ENCODE peak calls at places on chromosomes 11 and 22, in five cellular contexts. D is right lobe of liver; S is mammary epithelial cell; Y is effector memory CD4-positive, alpha-beta T cell; M is PC-3. B is an unnamed sample. For H3K27me3 and H3K4me1, the result is how much of the 10 kb centered on the place peaks cover.

GRCh38 chr11:93986716-93987115 is 34.4 kb upstream of the HEPHL1 start:
- DNase-seq in M (peak), S (peak), D (peak), Y (no peak), B (no peak)

GRCh38 chr22:31274017-31274416 is 18.3 kb downstream of the PIK3IP1 start:
- DNase-seq in D (no peak), M (no peak), S (no peak), Y (no peak), B (no peak)

GRCh38 chr11:65362320-65362931 is 7.9 kb downstream of the TIGD3 start:
- DNase-seq in S (no peak), M (no peak), D (no peak), Y (no peak), B (no peak)

GRCh38 chr11:109085708-109086373 is 336.1 kb upstream of the C11orf87 start:
- DNase-seq in S (no peak), D (no peak), Y (no peak), M (peak), B (no peak)

GRCh38 chr22:19723165-19723989 is at the start of gene GP1BB:
- DNase-seq in M (peak), Y (no peak), D (peak), S (no peak), B (peak)

GRCh38 chr22:37823134-37823985 is at the start of gene GALR3:
- DNase-seq in S (no peak), M (no peak), Y (no peak), D (no peak), B (no peak)

GRCh38 chr22:30196141-30196866 is 50.3 kb downstream of the LIF start:
- DNase-seq in S (peak), M (peak), D (peak), Y (no peak), B (peak)

GRCh38 chr11:134676516-134677287 is 264.7 kb upstream of the B3GAT1 start:
- DNase-seq in Y (no peak), D (no peak), M (no peak), S (no peak), B (no peak)

GRCh38 chr11:116471608-116472007 is 301.2 kb downstream of the BUD13 start:
- DNase-seq in S (peak), M (no peak), Y (no peak), D (no peak), B (no peak)

GRCh38 chr11:32183512-32183911 is 92.6 kb downstream of the RCN1 start:
- DNase-seq in M (no peak), S (no peak), Y (no peak), D (no peak), B (no peak)

GRCh38 chr22:47386812-47387510 is 624.5 kb downstream of the TBC1D22A start:
- DNase-seq in D (peak), Y (no peak), S (no peak), M (no peak), B (no peak)

GRCh38 chr11:111908639-111909305 is 2.8 kb downstream of the CRYAB start:
- DNase-seq in M (no peak), Y (no peak), S (no peak), D (no peak), B (no peak)

GRCh38 chr11:120132645-120133185 is 5.2 kb downstream of the TRIM29 start:
- DNase-seq in M (no peak), S (no peak), Y (no peak), D (no peak), B (no peak)

GRCh38 chr11:64250875-64251721 is at the start of gene PLCB3:
- DNase-seq in M (peak), D (peak), S (peak), Y (peak), B (peak)

GRCh38 chr11:10495464-10495786 is 40.4 kb downstream of the AMPD3 start:
- DNase-seq in M (no peak), D (no peak), Y (no peak), S (no peak), B (no peak)

GRCh38 chr11:104594228-104594958 is 303.9 kb downstream of the CASP12 start:
- DNase-seq in S (no peak), Y (no peak), D (no peak), M (peak), B (no peak)

GRCh38 chr22:40203568-40203967 is 25.8 kb downstream of the TNRC6B start:
- DNase-seq in Y (no peak), D (no peak), S (no peak), M (no peak), B (no peak)

GRCh38 chr11:48880021-48880441 is 103.7 kb downstream of the TRIM51G start:
- DNase-seq in Y (no peak), S (no peak), M (no peak), D (no peak), B (peak)

GRCh38 chr22:39665229-39665628 is 94.7 kb downstream of the CACNA1I start:
- DNase-seq in Y (no peak), M (no peak), S (no peak), D (no peak), B (no peak)

GRCh38 chr11:28257761-28258160 is 149.6 kb downstream of the METTL15 start:
- DNase-seq in Y (no peak), D (no peak), S (no peak), M (no peak), B (no peak)

GRCh38 chr11:74449369-74449931 is 17.9 kb downstream of the KCNE3 start:
- DNase-seq in S (peak), M (peak), Y (peak), D (no peak), B (no peak)

GRCh38 chr11:46710821-46711269 is 8.2 kb upstream of the F2 start:
- DNase-seq in D (peak), Y (no peak), S (peak), M (peak), B (no peak)

GRCh38 chr22:38040953-38041759 is 16.0 kb upstream of the PICK1 start:
- DNase-seq in Y (no peak), D (no peak), M (no peak), S (no peak), B (no peak)

GRCh38 chr11:116224154-116224888 is 548.5 kb downstream of the BUD13 start:
- DNase-seq in D (peak), M (peak), S (no peak), Y (peak), B (no peak)

GRCh38 chr11:27055065-27055682 is 14.6 kb downstream of the BBOX1 start:
- DNase-seq in S (no peak), D (no peak), Y (no peak), M (peak), B (peak)

GRCh38 chr11:65454696-65455456 is 32.3 kb downstream of the NEAT1 start:
- DNase-seq in S (peak), Y (peak), D (peak), M (peak), B (peak)

GRCh38 chr11:58907780-58908179 is 31.5 kb upstream of the GLYATL1 start:
- DNase-seq in D (no peak), Y (no peak), S (no peak), M (no peak), B (no peak)

GRCh38 chr11:58902881-58903280 is 36.4 kb upstream of the GLYATL1 start:
- DNase-seq in D (no peak), M (no peak), S (no peak), Y (no peak), B (no peak)

GRCh38 chr11:58900479-58901420 is 38.5 kb upstream of the GLYATL1 start:
- DNase-seq in D (peak), M (peak), S (peak), Y (no peak), B (peak)

GRCh38 chr11:58905141-58905715 is 34.1 kb upstream of the GLYATL1 start:
- DNase-seq in D (no peak), S (peak), M (peak), Y (no peak), B (no peak)

DNA sequence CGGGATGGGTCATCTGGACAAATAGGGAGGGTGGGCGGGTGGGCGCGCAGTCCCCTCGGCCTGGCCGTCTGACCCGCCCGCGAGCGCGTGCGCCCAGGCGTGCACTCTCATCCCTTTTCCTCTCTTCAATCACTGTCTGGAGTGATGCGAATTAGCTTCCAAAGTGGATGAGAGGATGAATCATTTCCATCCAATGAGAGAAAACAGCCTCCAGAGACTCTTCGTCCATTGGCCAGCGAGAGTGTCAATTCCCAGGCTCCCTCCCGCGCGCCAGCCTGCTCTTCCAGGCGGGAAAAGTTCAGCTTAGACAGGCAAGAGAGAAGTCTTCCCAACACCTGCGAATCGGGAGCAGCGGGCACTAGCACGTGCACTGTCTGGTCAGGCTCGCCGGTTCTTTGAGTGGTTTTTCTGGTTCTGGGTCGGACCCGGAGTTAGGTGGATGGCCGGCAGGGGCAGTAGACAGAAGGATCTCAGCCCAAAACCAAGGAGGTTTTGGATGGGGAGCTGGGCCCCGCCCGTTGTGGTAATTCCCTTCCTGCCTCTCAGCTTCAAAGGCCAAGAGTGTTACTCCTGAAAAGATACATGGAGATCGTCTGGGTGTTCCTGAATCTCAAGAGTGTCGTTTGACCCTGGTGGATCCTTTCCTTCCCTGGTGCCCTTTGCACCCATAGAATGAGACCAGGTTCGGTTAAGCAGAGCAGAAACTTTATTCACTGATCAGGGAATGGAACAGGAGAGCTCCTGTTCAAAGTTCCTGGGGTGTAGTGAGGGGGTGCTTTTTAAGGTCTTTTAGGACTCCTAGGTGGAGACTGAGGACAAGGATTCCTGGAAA is 33.4 kb upstream of the GLYATL1 start:
- DNase-seq in Y (no peak), M (peak), S (peak), D (peak), B (peak)
- H3K27me3 ChIP-seq in Y (under half), M (half or more), S (under half), D (under half), B (under half)

DNA sequence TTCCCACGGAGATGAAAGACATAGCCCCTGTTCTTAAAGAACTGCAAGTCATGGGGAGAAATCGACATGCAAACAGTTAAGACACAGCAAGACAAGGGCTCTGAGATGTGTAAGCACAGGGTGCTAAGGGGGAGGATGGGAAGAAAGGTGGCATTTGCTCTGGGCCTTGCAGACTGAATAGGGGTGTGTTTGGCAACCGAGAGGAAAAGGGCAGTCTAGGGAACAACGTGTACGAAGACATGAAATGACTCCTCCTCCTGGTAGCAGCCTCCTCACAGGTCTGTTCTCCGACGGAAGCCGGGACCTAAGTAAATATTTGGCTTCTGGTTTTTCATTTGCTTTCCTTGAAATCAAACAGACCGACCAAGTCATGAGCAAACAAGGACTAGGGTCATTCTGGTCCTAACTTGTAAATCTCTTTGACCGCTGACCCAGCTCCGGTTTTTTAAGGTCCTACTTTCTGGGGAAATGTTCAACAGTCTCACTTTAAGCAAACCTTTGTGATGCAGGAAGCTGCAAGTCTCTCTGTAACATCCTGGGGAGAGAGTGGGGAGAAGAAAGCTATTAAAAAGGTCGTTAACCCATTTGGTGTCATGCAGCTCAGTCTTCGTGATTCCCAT is 19.7 kb downstream of the NNMT start:
- DNase-seq in Y (no peak), S (no peak), D (no peak), M (peak), B (no peak)
- H3K27ac ChIP-seq in Y (no peak), S (no peak), D (peak), M (peak), B (no peak)

GRCh38 chr11:18321622-18321990 is 334 bp downstream of the HPS5 start:
- DNase-seq in S (peak), D (no peak), Y (no peak), M (peak), B (no peak)

GRCh38 chr11:18319914-18320313 is 2.0 kb downstream of the HPS5 start:
- DNase-seq in S (no peak), D (no peak), M (no peak), Y (no peak), B (no peak)

GRCh38 chr11:18321991-18322711 is at the start of the genes GTF2H1 and HPS5:
- DNase-seq in S (peak), Y (peak), D (peak), M (peak), B (peak)

GRCh38 chr11:18322818-18323570 is 627 bp downstream of the GTF2H1 start:
- DNase-seq in M (no peak), D (no peak), Y (no peak), S (no peak), B (no peak)

DNA sequence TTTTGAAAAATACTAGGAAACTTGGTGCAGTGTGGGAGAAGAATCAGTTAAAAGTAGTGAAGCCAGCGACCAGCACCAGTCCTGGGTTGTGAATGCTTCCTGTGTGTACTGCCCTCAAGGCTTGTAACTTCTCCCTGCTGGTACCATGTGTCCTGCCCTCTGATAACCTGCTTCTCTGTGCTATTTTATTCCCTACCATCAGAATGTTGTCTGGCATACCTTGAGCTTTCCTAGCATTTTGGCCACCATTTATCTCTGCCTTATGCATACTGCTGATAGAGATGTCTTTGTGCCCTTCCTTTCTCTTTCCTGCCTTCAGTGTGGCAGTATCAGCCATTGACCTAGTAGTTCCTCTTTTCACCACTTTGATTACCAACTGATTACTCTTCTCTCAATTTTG is 2.0 kb downstream of the GTF2H1 start:
- DNase-seq in Y (no peak), S (no peak), D (no peak), M (no peak), B (no peak)
- H3K4me1 ChIP-seq in Y (under half), S (under half), D (under half), M (under half), B (under half)

DNA sequence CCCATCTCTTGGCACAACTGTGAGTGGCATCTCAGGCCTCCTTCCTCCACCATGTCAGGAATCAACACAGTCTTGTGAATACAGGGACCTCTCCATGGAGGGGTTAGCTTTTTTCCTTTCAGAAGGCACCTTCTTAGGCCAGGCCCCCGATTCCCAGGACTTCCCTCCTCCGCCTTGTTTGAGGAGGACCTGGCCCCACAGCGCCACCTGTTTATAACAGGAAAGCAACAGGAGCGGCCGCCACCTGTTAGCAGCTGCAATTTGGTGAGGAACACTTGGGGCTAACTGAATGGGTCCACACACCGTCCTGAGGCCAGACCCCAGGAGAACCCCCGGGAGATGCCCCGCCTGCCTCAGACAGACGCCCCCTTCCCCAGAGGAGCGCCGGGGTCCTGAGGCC is 3.8 kb upstream of the PKP3 start:
- DNase-seq in S (no peak), D (no peak), Y (no peak), M (peak), B (no peak)
- H3K27me3 ChIP-seq in S (under half), D (under half), Y (under half), M (under half), B (under half)

DNA sequence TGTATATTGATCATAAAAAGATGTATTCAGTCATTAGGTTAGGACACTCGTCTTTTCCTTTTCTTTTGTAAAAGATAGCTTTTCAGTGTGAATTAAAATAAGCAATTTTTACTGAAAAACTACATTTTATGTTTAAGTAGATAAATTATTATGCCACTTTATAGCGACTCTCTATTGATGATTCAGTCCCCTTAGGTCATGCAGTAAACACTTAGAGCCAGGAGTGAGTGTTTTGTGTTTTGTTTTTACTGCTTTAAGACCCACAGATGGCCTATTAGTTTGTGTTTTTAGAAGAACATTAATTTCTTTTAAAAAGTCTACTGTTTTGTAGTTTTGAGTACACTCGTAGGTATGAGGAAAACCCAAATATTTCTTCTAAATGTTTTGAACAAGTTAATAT is 86.6 kb downstream of the YAP1 start:
- DNase-seq in S (no peak), D (no peak), Y (no peak), M (no peak), B (no peak)
- H3K27ac ChIP-seq in S (peak), D (no peak), Y (no peak), M (no peak), B (no peak)

GRCh38 chr11:67371549-67372231 is 1.7 kb downstream of the CLCF1 start:
- DNase-seq in Y (no peak), S (no peak), M (peak), D (peak), B (no peak)
- H3K4me1 ChIP-seq in Y (half or more), S (under half), M (under half), D (under half), B (under half)

DNA sequence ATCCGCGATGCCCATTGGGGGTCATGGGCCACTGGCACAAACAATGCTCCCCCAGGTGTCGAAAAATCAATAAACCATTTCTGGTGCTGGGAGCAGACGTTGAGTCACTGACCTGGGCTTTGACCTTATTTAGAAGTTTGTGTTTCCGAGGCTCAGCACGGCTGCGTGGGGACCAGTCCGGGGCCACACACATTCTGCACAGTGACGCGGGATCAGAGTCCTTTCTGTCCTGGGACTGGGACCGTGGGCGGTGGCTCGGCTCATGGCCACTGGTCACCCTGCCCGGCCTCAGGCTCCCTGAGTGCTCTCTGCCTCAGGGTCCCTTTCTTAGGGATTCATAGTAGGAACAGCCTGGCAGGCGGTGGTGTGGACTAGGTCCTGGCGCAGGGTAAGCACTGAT is 1266.0 kb downstream of the BRD1 start:
- DNase-seq in D (peak), S (no peak), M (no peak), Y (no peak), B (no peak)
- H3K27me3 ChIP-seq in D (under half), S (under half), M (under half), Y (under half), B (under half)

GRCh38 chr11:17782145-17782544 is 47.6 kb downstream of the KCNC1 start:
- DNase-seq in M (no peak), S (no peak), D (no peak), Y (no peak), B (no peak)

GRCh38 chr11:17781626-17782025 is 47.0 kb downstream of the KCNC1 start:
- DNase-seq in D (no peak), M (no peak), S (no peak), Y (no peak), B (no peak)

GRCh38 chr11:17780668-17781067 is 46.1 kb downstream of the KCNC1 start:
- DNase-seq in M (no peak), D (no peak), S (no peak), Y (no peak), B (no peak)

GRCh38 chr11:17779861-17780594 is 45.4 kb downstream of the KCNC1 start:
- DNase-seq in M (peak), Y (no peak), S (no peak), D (no peak), B (no peak)

DNA sequence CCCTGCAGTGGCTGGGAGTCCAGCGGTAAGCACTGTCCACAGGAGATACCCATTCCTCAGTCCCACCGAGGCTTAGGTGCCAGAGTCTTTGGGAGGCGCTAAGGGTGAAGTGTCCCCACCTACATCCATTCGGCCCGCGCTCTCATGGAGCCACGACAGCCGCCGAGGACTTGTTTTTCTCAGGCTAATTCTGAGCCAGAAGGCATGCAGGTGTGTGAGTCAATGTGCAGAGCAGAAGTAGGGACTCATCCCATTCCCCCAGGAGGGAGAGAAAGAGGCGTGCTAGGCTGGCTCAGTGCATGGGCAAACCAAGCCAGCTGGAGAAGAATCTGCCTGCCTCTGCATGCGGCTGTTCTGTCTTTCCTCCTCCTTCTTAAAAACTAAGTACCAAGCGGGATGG is 46.6 kb downstream of the KCNC1 start:
- DNase-seq in Y (no peak), M (no peak), S (peak), D (no peak), B (no peak)
- H3K27ac ChIP-seq in Y (no peak), M (no peak), S (no peak), D (no peak), B (no peak)